ENCODE peak calls at places on chromosomes 5 and 9, in eight cellular contexts. G, Z, I, W, Y, V, T and U are unnamed samples.

GRCh38 chr5:66498791-66499207 is 97.4 kb upstream of the MAST4 start:
- DNase-seq in Y (peak; percentile 61), W (no peak), G (no peak), T (no peak), Z (no peak), I (no peak), V (no peak), U (peak; percentile 47)

GRCh38 chr5:159135896-159136531 is 36.3 kb upstream of the EBF1 start:
- DNase-seq in Z (no peak), W (no peak), Y (no peak), T (no peak), I (no peak), V (no peak), G (no peak), U (no peak)

GRCh38 chr9:35679091-35679490 is 5.4 kb downstream of the CA9 start:
- DNase-seq in T (no peak), Z (no peak), V (no peak), Y (no peak), G (no peak), W (no peak), I (no peak), U (peak; percentile 7)

GRCh38 chr5:1836176-1836890 is 35.1 kb downstream of the NDUFS6 start:
- DNase-seq in G (no peak), I (no peak), Y (no peak), Z (no peak), W (peak; percentile 89), T (no peak), V (no peak), U (no peak)

GRCh38 chr9:38388283-38389223 is 3.9 kb upstream of the ALDH1B1 start:
- DNase-seq in G (no peak), Z (peak; percentile 41), T (no peak), Y (no peak), W (no peak), I (peak; percentile 27), V (no peak), U (no peak)

GRCh38 chr9:86187121-86187520 is 72.3 kb downstream of the C9orf153 start:
- DNase-seq in Y (no peak), T (peak; percentile 9), I (no peak), V (no peak), Z (no peak), W (peak; percentile 62), G (no peak), U (no peak)

GRCh38 chr5:138601444-138601843 is 26.2 kb upstream of the HSPA9 start:
- DNase-seq in G (no peak), T (peak; percentile 83), W (no peak), I (no peak), Y (no peak), Z (peak; percentile 60), V (no peak), U (no peak)

GRCh38 chr9:2567922-2568321 is 53.7 kb upstream of the VLDLR start:
- DNase-seq in G (no peak), Z (no peak), T (no peak), Y (no peak), I (no peak), W (no peak), V (no peak), U (no peak)

GRCh38 chr5:102545175-102545574 is 46.4 kb upstream of the SLCO6A1 start:
- DNase-seq in T (peak; percentile 6), Z (no peak), G (no peak), Y (peak; percentile 75), I (no peak), V (no peak), W (peak; percentile 38), U (no peak)

GRCh38 chr9:131366745-131367401 is 27.0 kb upstream of the PRRC2B start:
- DNase-seq in I (no peak), T (peak; percentile 72), G (no peak), W (peak; percentile 81), Y (peak; percentile 71), Z (peak; percentile 48), V (no peak), U (peak; percentile 57)

GRCh38 chr5:1497795-1498622 is 25.8 kb downstream of the LPCAT1 start:
- DNase-seq in T (no peak), Y (no peak), I (no peak), V (no peak), G (no peak), W (no peak), Z (no peak), U (peak; percentile 73)

GRCh38 chr9:11414241-11414640 is 801.4 kb upstream of the PTPRD start:
- DNase-seq in W (no peak), V (no peak), I (no peak), T (no peak), Z (no peak), Y (no peak), G (no peak), U (no peak)

GRCh38 chr5:176167800-176168199 is 70.4 kb upstream of the SIMC1 start:
- DNase-seq in G (no peak), V (no peak), T (no peak), Y (no peak), W (peak; percentile 19), Z (no peak), I (no peak), U (no peak)

GRCh38 chr9:115267788-115268187 is 149.8 kb upstream of the TNC start:
- DNase-seq in Y (no peak), W (peak; percentile 72), V (no peak), G (no peak), T (no peak), I (no peak), Z (no peak), U (no peak)

GRCh38 chr9:134433101-134433500 is 106.8 kb downstream of the RXRA start:
- DNase-seq in G (no peak), Z (no peak), I (peak; percentile 71), V (no peak), T (no peak), W (no peak), Y (no peak), U (peak; percentile 79)

GRCh38 chr5:108818613-108819272 is 71.0 kb downstream of the FER start:
- DNase-seq in G (no peak), Y (no peak), W (no peak), Z (no peak), T (no peak), V (no peak), I (no peak), U (no peak)

GRCh38 chr9:134315716-134316443 is 10.4 kb upstream of the RXRA start:
- DNase-seq in Y (no peak), W (no peak), V (peak; percentile 33), G (no peak), T (peak; percentile 2), I (peak; percentile 10), Z (peak; percentile 16), U (peak; percentile 11)

GRCh38 chr9:32424616-32425015 is 40.2 kb downstream of the ACO1 start:
- DNase-seq in I (no peak), Z (no peak), T (no peak), Y (no peak), W (no peak), V (no peak), G (no peak), U (no peak)

GRCh38 chr5:113092683-113093082 is 116.1 kb downstream of the DCP2 start:
- DNase-seq in T (no peak), I (no peak), Y (peak; percentile 54), V (no peak), Z (peak; percentile 22), G (no peak), W (no peak), U (no peak)

GRCh38 chr5:55897206-55897894 is 46.2 kb downstream of the IL31RA start:
- DNase-seq in G (no peak), Y (no peak), T (no peak), I (no peak), W (no peak), Z (no peak), V (no peak), U (no peak)

DNA sequence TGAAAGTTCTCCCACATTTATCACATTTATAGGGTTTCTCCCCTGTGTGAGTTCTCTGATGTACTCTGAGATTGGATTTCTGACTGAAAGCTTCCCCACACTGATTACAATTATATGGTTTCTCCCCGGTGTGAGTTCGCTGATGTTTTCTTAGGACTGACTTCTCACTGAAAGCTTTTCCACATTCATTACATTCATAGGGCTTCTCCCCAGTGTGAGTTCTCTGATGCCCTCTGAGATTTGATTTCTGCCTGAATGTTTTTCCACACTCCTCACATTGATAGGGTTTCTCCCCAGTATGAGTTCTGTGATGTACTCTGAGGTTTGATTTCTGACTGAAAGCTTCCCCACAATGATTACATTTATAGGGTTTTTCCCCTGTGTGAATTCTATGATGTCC is 36.3 kb downstream of the ZNF782 start:
- DNase-seq in G (no peak), W (no peak), T (no peak), V (no peak), Z (no peak), Y (no peak), I (no peak), U (no peak)
- H3K9me3 ChIP-seq in G (peaks cover 46% of the 10 kb centered on the region), W (peaks cover 8% of the 10 kb centered on the region), T (peaks cover 78% of the 10 kb centered on the region), V (peaks cover 99% of the 10 kb centered on the region), Z (no peaks in the 10 kb centered on the region), Y (peaks cover 8% of the 10 kb centered on the region), I (peaks cover 97% of the 10 kb centered on the region), U (peaks cover 11% of the 10 kb centered on the region)

GRCh38 chr5:61596265-61596664 is 264.2 kb downstream of the ZSWIM6 start:
- DNase-seq in V (no peak), G (no peak), W (no peak), Z (no peak), I (no peak), Y (no peak), T (peak; percentile 67), U (no peak)
- H3K4me3 ChIP-seq in V (no peak overlapping the region), G (no peak overlapping the region), W (no peak overlapping the region), Z (no peak overlapping the region), I (no peak overlapping the region), Y (no peak overlapping the region), T (no peak overlapping the region), U (no peak overlapping the region)

GRCh38 chr9:68562456-68562855 is 21.8 kb upstream of the TMEM252 start:
- DNase-seq in V (no peak), Y (no peak), I (no peak), Z (no peak), G (no peak), T (no peak), W (no peak), U (no peak)

GRCh38 chr9:68555416-68555815 is 14.7 kb upstream of the TMEM252 start:
- DNase-seq in T (no peak), I (no peak), W (no peak), Y (no peak), Z (no peak), V (no peak), G (no peak), U (no peak)

DNA sequence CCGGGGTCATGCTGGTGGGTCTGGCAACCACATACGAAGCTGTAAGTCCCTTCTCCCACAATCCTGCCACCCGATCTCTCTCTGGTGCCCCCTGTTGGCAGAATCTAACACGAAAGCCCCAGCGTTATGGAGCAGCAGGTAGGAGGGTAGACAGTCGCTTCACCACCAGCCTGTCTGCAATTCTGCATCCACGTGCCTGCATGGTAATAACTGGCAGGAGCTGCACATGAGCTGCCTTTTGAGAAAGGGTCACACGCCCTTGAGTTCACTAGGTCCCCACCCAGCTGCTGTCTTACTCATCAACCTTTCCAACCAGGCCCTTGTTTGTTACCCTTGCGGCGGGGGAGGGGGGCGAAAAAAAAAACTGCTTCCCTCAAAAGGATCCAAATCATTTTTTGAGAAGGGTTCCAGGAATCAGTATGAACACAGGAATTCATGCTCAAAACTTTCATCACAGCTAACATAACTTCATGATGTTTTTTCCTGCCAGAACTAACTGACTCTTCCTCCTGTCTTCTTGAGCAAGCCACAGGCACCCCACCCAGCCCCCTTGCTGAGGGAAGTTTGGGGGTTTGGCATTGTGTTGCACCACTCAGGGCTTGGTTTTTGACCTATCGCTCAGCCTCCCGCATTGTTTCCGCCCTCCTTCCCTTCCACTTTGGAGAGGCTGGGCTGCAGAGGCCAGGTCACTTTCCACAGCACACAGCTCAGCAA is 19.6 kb upstream of the TMEM252 start:
- DNase-seq in I (peak; percentile 39), W (peak; percentile 35), V (peak; percentile 71), Y (peak; percentile 36), G (no peak), Z (peak; percentile 41), T (peak; percentile 61), U (peak; percentile 76)
- H3K27me3 ChIP-seq in I (no peaks in the 10 kb centered on the region), W (peaks cover 12% of the 10 kb centered on the region), V (no peaks in the 10 kb centered on the region), Y (no peaks in the 10 kb centered on the region), G (no peaks in the 10 kb centered on the region), Z (no peaks in the 10 kb centered on the region), T (no peaks in the 10 kb centered on the region), U (no peaks in the 10 kb centered on the region)

GRCh38 chr5:98963019-98963418 is 34.2 kb upstream of the CHD1 start:
- DNase-seq in I (no peak), T (no peak), Y (no peak), Z (no peak), W (no peak), V (no peak), G (no peak), U (no peak)
- H3K9me3 ChIP-seq in I (peaks cover 11% of the 10 kb centered on the region), T (no peaks in the 10 kb centered on the region), Y (no peaks in the 10 kb centered on the region), Z (no peaks in the 10 kb centered on the region), W (no peaks in the 10 kb centered on the region), V (no peaks in the 10 kb centered on the region), G (no peaks in the 10 kb centered on the region), U (no peaks in the 10 kb centered on the region)